ENCODE peak calls at places on chromosomes 12 and 14, in eight cellular contexts. B is fibroblast of the aortic adventitia; L is heart left ventricle; X is stimulated activated naive CD4-positive, alpha-beta T cell treated with Interleukin-2 at 50 U/mL for 16 hours; K is Calu3; S is HS-5; Z is naive thymus-derived CD4-positive, alpha-beta T cell; A is hypothalamus. Q is an unnamed sample.

GRCh38 chr12:32264995-32265394 is 134.4 kb upstream of the FGD4 start:
- DNase-seq in B (no peak), L (no peak), X (no peak), K (no peak), S (no peak), Z (no peak), A (no peak), Q (no peak)

GRCh38 chr14:23864856-23865255 is 88.7 kb upstream of the DHRS4 start:
- DNase-seq in B (no peak), L (no peak), X (no peak), K (no peak), S (no peak), Z (no peak), A (no peak), Q (no peak)

GRCh38 chr14:21825147-21825743 is 151.6 kb upstream of the OR4E1 start:
- DNase-seq in B (no peak), L (no peak), X (peak), K (peak), S (no peak), Z (no peak), A (no peak), Q (peak)

GRCh38 chr14:74697543-74697942 is 15.3 kb downstream of the AREL1 start:
- DNase-seq in B (peak), L (no peak), X (no peak), K (no peak), S (peak), Z (no peak), A (no peak), Q (no peak)

GRCh38 chr14:93977790-93978581 is 1.6 kb upstream of the ASB2 start:
- DNase-seq in B (no peak), L (no peak), X (peak), K (no peak), S (no peak), Z (peak), A (no peak), Q (no peak)

GRCh38 chr14:103547941-103548462 is 14.5 kb downstream of the BAG5 start:
- DNase-seq in B (no peak), L (no peak), X (no peak), K (no peak), S (no peak), Z (no peak), A (no peak), Q (no peak)

GRCh38 chr14:76829650-76830421 is 3.6 kb downstream of the LRRC74A start:
- DNase-seq in B (no peak), L (peak), X (no peak), K (peak), S (no peak), Z (no peak), A (peak), Q (peak)

GRCh38 chr12:13534242-13534641 is 337.7 kb downstream of the EMP1 start:
- DNase-seq in B (no peak), L (no peak), X (no peak), K (no peak), S (no peak), Z (no peak), A (no peak), Q (peak)

GRCh38 chr12:10182662-10183061 is 3.8 kb downstream of the TMEM52B start:
- DNase-seq in B (peak), L (no peak), X (no peak), K (no peak), S (peak), Z (no peak), A (no peak), Q (no peak)

GRCh38 chr12:2458113-2458414 is 336.7 kb upstream of the FKBP4 start:
- DNase-seq in B (no peak), L (peak), X (no peak), K (no peak), S (no peak), Z (no peak), A (no peak), Q (no peak)

GRCh38 chr14:101563352-101563653 is 2.0 kb downstream of the DIO3 start:
- DNase-seq in B (no peak), L (no peak), X (no peak), K (no peak), S (no peak), Z (no peak), A (no peak), Q (no peak)

GRCh38 chr14:103500148-103500990 is 22.3 kb downstream of the CKB start:
- DNase-seq in B (peak), L (peak), X (peak), K (peak), S (no peak), Z (peak), A (peak), Q (peak)

GRCh38 chr12:114944736-114945135 is 260.8 kb upstream of the TBX3 start:
- DNase-seq in B (no peak), L (no peak), X (no peak), K (no peak), S (no peak), Z (no peak), A (no peak), Q (no peak)

GRCh38 chr12:27814411-27814810 is 34.4 kb upstream of the MANSC4 start:
- DNase-seq in B (no peak), L (no peak), X (no peak), K (no peak), S (no peak), Z (no peak), A (no peak), Q (no peak)

GRCh38 chr14:51780741-51781140 is 79.7 kb upstream of the GNG2 start:
- DNase-seq in B (peak), L (no peak), X (no peak), K (no peak), S (no peak), Z (no peak), A (no peak), Q (peak)

GRCh38 chr12:98635657-98636323 is 8.8 kb downstream of the IKBIP start:
- DNase-seq in B (peak), L (no peak), X (no peak), K (no peak), S (no peak), Z (no peak), A (no peak), Q (no peak)

GRCh38 chr12:75890141-75890540 is 141.4 kb downstream of the PHLDA1 start:
- DNase-seq in B (peak), L (no peak), X (no peak), K (no peak), S (no peak), Z (no peak), A (no peak), Q (no peak)

GRCh38 chr14:92122761-92123160 is 992 bp downstream of the CPSF2 start:
- DNase-seq in B (peak), L (no peak), X (no peak), K (no peak), S (no peak), Z (no peak), A (no peak), Q (no peak)

GRCh38 chr14:44404599-44405349 is 102.3 kb downstream of the FSCB start:
- DNase-seq in B (peak), L (no peak), X (no peak), K (no peak), S (no peak), Z (no peak), A (no peak), Q (no peak)

GRCh38 chr14:104787736-104788532 is 7.6 kb downstream of the AKT1 start:
- DNase-seq in B (no peak), L (no peak), X (no peak), K (no peak), S (no peak), Z (no peak), A (no peak), Q (no peak)

GRCh38 chr14:20417250-20418186 is 4.2 kb upstream of the TEP1 start:
- DNase-seq in B (no peak), L (no peak), X (no peak), K (no peak), S (no peak), Z (no peak), A (no peak), Q (no peak)

GRCh38 chr14:103909531-103910261 is 18.6 kb upstream of the TDRD9 start:
- DNase-seq in B (no peak), L (no peak), X (no peak), K (no peak), S (no peak), Z (no peak), A (no peak), Q (no peak)

GRCh38 chr12:4562034-4562657 is at the start of gene DYRK4:
- DNase-seq in B (peak), L (peak), X (no peak), K (peak), S (no peak), Z (no peak), A (peak), Q (peak)

GRCh38 chr12:92144045-92144630 is 1.5 kb downstream of the BTG1 start:
- DNase-seq in B (peak), L (peak), X (peak), K (peak), S (peak), Z (peak), A (peak), Q (peak)

GRCh38 chr14:104432611-104433231 is 146.8 kb upstream of the C14orf180 start:
- DNase-seq in B (no peak), L (no peak), X (no peak), K (no peak), S (no peak), Z (no peak), A (no peak), Q (no peak)

Q was measured in neural progenitor cell.